ENCODE peak calls at places on chromosome 22, in four cellular contexts. Z, X, F and Y are unnamed samples.

GRCh38 chr22:22893891-22894739 is 6.5 kb downstream of the IGLL5 start:
- DNase-seq in Z (no peak), X (no peak), F (no peak), Y (no peak)

GRCh38 chr22:46079861-46080821 is 70.2 kb upstream of the PPARA start:
- DNase-seq in Z (no peak), X (no peak), F (no peak), Y (no peak)

GRCh38 chr22:35785181-35785923 is 67.7 kb downstream of the APOL5 start:
- DNase-seq in Z (no peak), X (no peak), F (no peak), Y (peak)

GRCh38 chr22:36930041-36930935 is 16.9 kb downstream of the CSF2RB start:
- DNase-seq in Z (no peak), X (no peak), F (no peak), Y (no peak)

GRCh38 chr22:35303029-35303624 is 3.4 kb downstream of the TOM1 start:
- DNase-seq in Z (no peak), X (no peak), F (no peak), Y (no peak)

GRCh38 chr22:47095395-47096122 is 333.1 kb downstream of the TBC1D22A start:
- DNase-seq in Z (no peak), X (no peak), F (no peak), Y (no peak)

GRCh38 chr22:45772726-45773125 is 101.1 kb downstream of the ATXN10 start:
- DNase-seq in Z (no peak), X (no peak), F (no peak), Y (no peak)

GRCh38 chr22:22484023-22484422 is 24.5 kb downstream of the ZNF280B start:
- DNase-seq in Z (no peak), X (no peak), F (no peak), Y (no peak)

GRCh38 chr22:30612789-30613188 is 5.8 kb downstream of the TCN2 start:
- DNase-seq in Z (no peak), X (no peak), F (no peak), Y (no peak)

GRCh38 chr22:24542641-24543040 is 12.3 kb downstream of the GUCD1 start:
- DNase-seq in Z (no peak), X (no peak), F (no peak), Y (no peak)

GRCh38 chr22:37383342-37383741 is 43.9 kb downstream of the ELFN2 start:
- DNase-seq in Z (peak), X (no peak), F (no peak), Y (no peak)

GRCh38 chr22:18966748-18967147 is 30.7 kb upstream of the PRODH start:
- DNase-seq in Z (no peak), X (no peak), F (no peak), Y (no peak)

GRCh38 chr22:49694462-49695260 is 133.0 kb downstream of the BRD1 start:
- DNase-seq in Z (no peak), X (no peak), F (no peak), Y (no peak)

GRCh38 chr22:37126383-37126782 is 16.9 kb upstream of the TMPRSS6 start:
- DNase-seq in Z (no peak), X (no peak), F (no peak), Y (no peak)

GRCh38 chr22:45866398-45867117 is 110.4 kb downstream of the WNT7B start:
- DNase-seq in Z (peak), X (no peak), F (no peak), Y (no peak)

GRCh38 chr22:48338793-48339705 is 1488.6 kb downstream of the BRD1 start:
- DNase-seq in Z (no peak), X (no peak), F (no peak), Y (no peak)